ENCODE peak calls at places on chromosomes 3 and 15, in four cellular contexts. H is HepG2, V is mammary epithelial cell, I is GM23338. P is an unnamed sample. For H3K4me1, the result is how much of the 10 kb centered on the place peaks cover.

GRCh38 chr3:196572389-196572788 is 3.9 kb downstream of the FBXO45 start:
- DNase-seq in I (no peak), H (no peak), V (no peak), P (no peak)

GRCh38 chr15:48644498-48644826 is 1.0 kb downstream of the FBN1 start:
- DNase-seq in H (no peak), V (no peak), I (no peak), P (peak)

GRCh38 chr15:91954211-91954804 is 100.8 kb downstream of the SLCO3A1 start:
- DNase-seq in V (no peak), I (no peak), H (no peak), P (peak)

GRCh38 chr3:173690542-173690941 is 293.0 kb downstream of the NLGN1 start:
- DNase-seq in V (peak), I (no peak), H (no peak), P (peak)

GRCh38 chr3:134697830-134698699 is 47.2 kb upstream of the KY start:
- DNase-seq in V (no peak), I (no peak), H (no peak), P (no peak)

GRCh38 chr15:47415539-47415971 is 301.8 kb upstream of the SEMA6D start:
- DNase-seq in V (no peak), I (no peak), H (peak), P (no peak)

GRCh38 chr3:115359507-115359906 is 212.4 kb upstream of the ZBTB20 start:
- DNase-seq in I (no peak), H (no peak), V (no peak), P (no peak)

GRCh38 chr15:67776600-67776999 is 48.7 kb upstream of the SKOR1 start:
- DNase-seq in I (no peak), V (no peak), H (no peak), P (peak)

GRCh38 chr3:72942427-72942826 is 54.2 kb upstream of the PPP4R2 start:
- DNase-seq in H (no peak), I (no peak), V (no peak), P (no peak)

GRCh38 chr3:24628523-24629258 is 134.0 kb upstream of the THRB start:
- DNase-seq in V (no peak), I (no peak), H (no peak), P (peak)

GRCh38 chr15:74631087-74631385 is 15.4 kb downstream of the CLK3 start:
- DNase-seq in H (no peak), I (no peak), V (no peak), P (no peak)

GRCh38 chr3:159854500-159855124 is 134.0 kb upstream of the IL12A start:
- DNase-seq in H (peak), V (peak), I (no peak), P (peak)

GRCh38 chr3:159855599-159856495 is 132.8 kb upstream of the IL12A start:
- DNase-seq in I (no peak), H (no peak), V (no peak), P (peak)

GRCh38 chr3:159852256-159852655 is 136.4 kb upstream of the IL12A start:
- DNase-seq in H (no peak), I (no peak), V (no peak), P (no peak)

GRCh38 chr3:159852821-159853505 is 135.7 kb upstream of the IL12A start:
- DNase-seq in I (peak), H (no peak), V (peak), P (peak)

GRCh38 chr3:159853506-159853864 is 135.2 kb upstream of the IL12A start:
- DNase-seq in I (no peak), V (no peak), H (no peak), P (no peak)
- H3K4me1 ChIP-seq in I (under half), V (half or more), H (under half), P (under half)

GRCh38 chr3:183254816-183255730 is 2.0 kb downstream of the B3GNT5 start:
- DNase-seq in I (no peak), V (peak), H (no peak), P (peak)

GRCh38 chr3:183253961-183254815 is 1.1 kb downstream of the B3GNT5 start:
- DNase-seq in H (no peak), I (peak), V (no peak), P (peak)

GRCh38 chr3:183252973-183253363 is at the start of gene B3GNT5:
- DNase-seq in H (no peak), I (peak), V (peak), P (peak)

GRCh38 chr3:183252108-183252782 is 808 bp upstream of the B3GNT5 start:
- DNase-seq in I (no peak), H (no peak), V (peak), P (peak)

DNA sequence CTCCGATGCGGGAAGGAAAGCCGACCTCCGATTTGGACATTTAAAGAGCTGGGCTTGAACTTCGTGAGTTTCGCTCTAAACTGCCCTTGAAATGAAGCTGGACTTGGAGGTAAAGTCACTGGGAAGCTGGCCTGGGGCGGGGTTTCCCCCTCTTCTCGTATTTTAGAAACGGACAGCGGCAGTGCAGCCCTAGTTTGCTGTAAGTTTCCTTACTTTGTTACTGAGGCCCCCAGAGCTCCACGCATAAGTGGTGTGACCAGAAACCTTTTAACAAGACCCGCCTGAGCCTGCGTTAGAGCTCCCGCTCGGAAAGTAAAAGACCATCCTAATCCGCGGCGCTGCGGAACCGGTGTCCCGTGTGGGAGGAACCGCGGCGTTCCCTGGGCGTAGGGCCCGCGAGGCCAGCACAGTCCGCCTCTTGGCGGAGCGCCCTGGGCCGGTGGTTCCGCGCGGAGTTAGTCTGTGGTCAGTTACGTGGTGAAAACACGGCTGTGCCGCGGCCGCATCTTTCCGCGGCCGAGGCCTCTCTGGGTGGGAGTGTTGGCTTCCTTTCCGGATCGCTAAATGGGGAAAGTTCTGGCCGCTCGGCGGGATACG is 409 bp downstream of the B3GNT5 start:
- DNase-seq in V (no peak), H (no peak), I (no peak), P (peak)
- TF ChIP-seq EZH2 in V (no peak), H (peak), I (peak), P (no peak)

GRCh38 chr3:194312743-194313281 is 38.3 kb downstream of the CPN2 start:
- DNase-seq in I (peak), H (peak), V (no peak), P (peak)
- H3K4me1 ChIP-seq in I (under half), H (half or more), V (under half), P (under half)

GRCh38 chr3:31978553-31978952 is 2.5 kb downstream of the OSBPL10 start:
- DNase-seq in I (no peak), H (no peak), V (peak), P (peak)

GRCh38 chr3:31981206-31982181 is at the start of the genes OSBPL10 and ZNF860:
- DNase-seq in V (peak), H (peak), I (peak), P (peak)

GRCh38 chr3:31979006-31979697 is 1.9 kb downstream of the OSBPL10 start:
- DNase-seq in I (no peak), H (no peak), V (peak), P (no peak)

GRCh38 chr3:31977736-31978135 is 3.3 kb downstream of the OSBPL10 start:
- DNase-seq in V (no peak), H (no peak), I (no peak), P (no peak)

DNA sequence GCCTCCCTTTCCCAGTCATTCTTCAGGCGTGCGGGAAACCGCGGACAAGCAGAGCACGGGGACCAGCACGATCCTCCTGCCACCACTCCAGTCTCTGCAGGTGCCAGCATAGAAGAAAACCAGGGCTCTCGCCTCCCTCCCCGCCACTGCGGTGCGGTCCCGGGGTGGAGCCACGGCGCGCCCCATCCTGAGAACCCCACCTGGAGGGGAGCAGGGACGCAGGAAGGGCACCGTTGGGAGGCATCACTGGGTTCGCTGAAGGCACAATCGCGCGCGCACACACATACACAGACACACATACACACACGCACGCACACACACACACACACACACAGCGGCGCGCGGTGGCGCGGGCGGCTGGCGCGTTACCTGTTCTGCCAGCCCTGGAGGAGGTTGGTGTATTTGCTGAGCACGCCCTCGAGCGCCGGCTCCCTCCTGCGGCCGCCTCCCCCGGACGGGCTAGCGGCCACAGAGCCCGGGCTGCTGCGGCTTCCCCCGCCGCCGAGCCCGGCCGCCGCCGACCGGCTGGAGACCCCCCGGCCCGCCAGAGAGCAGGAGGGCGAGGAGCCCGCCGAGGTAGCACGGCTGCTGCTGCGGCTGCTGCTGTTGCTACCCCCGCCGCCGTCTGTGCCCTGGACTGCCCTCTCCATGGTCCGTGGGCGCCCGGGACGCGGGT is 394 bp downstream of the OSBPL10 start:
- DNase-seq in V (peak), H (peak), I (peak), P (peak)
- TF ChIP-seq EZH2 in V (no peak), H (no peak), I (no peak), P (no peak)

GRCh38 chr15:52370010-52370409 is 74.4 kb upstream of the MYO5C start:
- DNase-seq in V (peak), H (no peak), I (no peak), P (peak)

GRCh38 chr15:52368402-52368801 is 72.8 kb upstream of the MYO5C start:
- DNase-seq in V (no peak), H (no peak), I (no peak), P (peak)

GRCh38 chr15:52369455-52369854 is 73.9 kb upstream of the MYO5C start:
- DNase-seq in I (no peak), H (no peak), V (no peak), P (no peak)

GRCh38 chr15:52369030-52369429 is 73.4 kb upstream of the MYO5C start:
- DNase-seq in H (no peak), I (no peak), V (no peak), P (no peak)
- H3K4me1 ChIP-seq in H (under half), I (under half), V (under half), P (under half)

GRCh38 chr15:89693696-89694095 is 3.1 kb downstream of the WDR93 start:
- DNase-seq in H (no peak), V (no peak), I (no peak), P (peak)

GRCh38 chr15:89685995-89686394 is 4.6 kb downstream of the PEX11A start:
- DNase-seq in H (no peak), I (no peak), V (no peak), P (no peak)

GRCh38 chr15:89695198-89695597 is 4.6 kb downstream of the WDR93 start:
- DNase-seq in I (no peak), V (no peak), H (no peak), P (no peak)

GRCh38 chr15:89686522-89686921 is 4.0 kb downstream of the PEX11A start:
- DNase-seq in H (no peak), I (no peak), V (no peak), P (no peak)

DNA sequence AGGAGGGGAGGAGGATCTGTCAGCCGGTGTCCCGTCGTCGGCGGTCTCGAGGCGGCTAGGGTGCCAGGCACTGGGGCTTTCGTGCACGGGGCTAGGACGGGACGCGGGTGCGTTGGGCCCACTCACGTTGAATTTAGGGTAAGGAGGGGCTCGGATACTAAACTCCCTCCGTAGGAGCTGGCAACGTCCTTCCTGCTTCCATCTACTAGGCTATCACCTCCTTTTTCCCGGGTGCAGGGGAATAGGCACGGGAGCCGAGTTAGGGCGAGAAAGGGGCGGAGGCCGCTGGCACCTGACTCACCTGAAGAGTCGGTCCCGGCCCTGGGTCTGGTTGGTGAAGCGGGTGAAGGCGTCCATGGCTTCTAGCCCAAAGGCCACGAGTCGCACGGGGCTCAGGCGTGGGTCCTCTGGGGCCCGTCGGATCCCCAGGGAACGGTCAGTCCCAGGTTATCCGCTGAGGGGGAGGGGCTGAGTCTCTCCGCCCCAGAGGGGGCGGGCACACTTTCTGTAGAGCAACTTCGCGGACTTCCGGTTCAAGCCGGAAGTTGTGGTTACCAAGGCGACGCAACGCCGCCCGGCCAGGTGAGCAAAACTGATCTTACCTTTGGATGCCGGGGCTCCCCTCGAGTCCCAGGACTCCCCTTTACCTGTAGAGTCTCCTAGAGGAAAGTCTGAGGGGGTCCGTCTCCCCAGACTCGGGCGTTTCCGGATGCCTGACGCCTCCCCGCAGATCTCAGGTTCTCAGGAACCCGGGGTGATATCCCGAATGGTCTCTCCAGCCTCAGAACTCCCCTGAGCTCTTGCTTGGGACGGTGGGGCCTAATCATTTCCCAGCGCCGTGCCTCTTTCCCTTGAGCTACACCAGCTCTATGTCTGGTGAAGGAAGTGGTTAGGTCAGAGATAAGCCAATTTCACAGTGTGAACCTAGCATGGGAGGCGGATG is at the start of the genes PEX11A and WDR93:
- DNase-seq in H (peak), I (peak), V (peak), P (peak)
- TF ChIP-seq EZH2 in H (no peak), I (peak), V (no peak), P (no peak)